ENCODE peak calls at places on chromosomes 12 and 14, in seven cellular contexts. One of them, this sample, is unnamed.

GRCh38 chr14:38078393-38078792 is 129.3 kb upstream of the SSTR1 start:
- DNase-seq in DND-41: peak
- DNase-seq in upper lobe of left lung: no peak
- DNase-seq in IMR-90: no peak
- DNase-seq in coronary artery: no peak
- DNase-seq in fibroblast of mammary gland: no peak
- DNase-seq in AG10803: no peak
- DNase-seq in this sample: no peak

GRCh38 chr12:7916936-7917335 is 19.1 kb downstream of the SLC2A3 start:
- DNase-seq in DND-41: no peak
- DNase-seq in upper lobe of left lung: no peak
- DNase-seq in IMR-90: no peak
- DNase-seq in coronary artery: no peak
- DNase-seq in fibroblast of mammary gland: no peak
- DNase-seq in AG10803: no peak
- DNase-seq in this sample: no peak

GRCh38 chr14:76546426-76547221 is 170.7 kb downstream of the ESRRB start:
- DNase-seq in DND-41: peak
- DNase-seq in upper lobe of left lung: no peak
- DNase-seq in IMR-90: no peak
- DNase-seq in coronary artery: no peak
- DNase-seq in fibroblast of mammary gland: peak
- DNase-seq in AG10803: no peak
- DNase-seq in this sample: peak

GRCh38 chr12:538731-539539 is 79.2 kb downstream of the B4GALNT3 start:
- DNase-seq in DND-41: peak
- DNase-seq in upper lobe of left lung: no peak
- DNase-seq in IMR-90: peak
- DNase-seq in coronary artery: no peak
- DNase-seq in fibroblast of mammary gland: peak
- DNase-seq in AG10803: peak
- DNase-seq in this sample: no peak

GRCh38 chr12:86729798-86730197 is 473.6 kb upstream of the MGAT4C start:
- DNase-seq in DND-41: no peak
- DNase-seq in upper lobe of left lung: no peak
- DNase-seq in IMR-90: no peak
- DNase-seq in coronary artery: no peak
- DNase-seq in fibroblast of mammary gland: no peak
- DNase-seq in AG10803: no peak
- DNase-seq in this sample: no peak

GRCh38 chr12:104473374-104473983 is 16.7 kb downstream of the CHST11 start:
- DNase-seq in DND-41: peak
- DNase-seq in upper lobe of left lung: no peak
- DNase-seq in IMR-90: no peak
- DNase-seq in coronary artery: no peak
- DNase-seq in fibroblast of mammary gland: no peak
- DNase-seq in AG10803: no peak
- DNase-seq in this sample: peak

GRCh38 chr14:75578786-75579781 is 664 bp downstream of the FLVCR2 start:
- DNase-seq in DND-41: no peak
- DNase-seq in upper lobe of left lung: peak
- DNase-seq in IMR-90: peak
- DNase-seq in coronary artery: peak
- DNase-seq in fibroblast of mammary gland: peak
- DNase-seq in AG10803: peak
- DNase-seq in this sample: no peak

GRCh38 chr12:56571131-56571530 is 49.5 kb downstream of the RBMS2 start:
- DNase-seq in DND-41: no peak
- DNase-seq in upper lobe of left lung: no peak
- DNase-seq in IMR-90: no peak
- DNase-seq in coronary artery: no peak
- DNase-seq in fibroblast of mammary gland: no peak
- DNase-seq in AG10803: no peak
- DNase-seq in this sample: no peak

GRCh38 chr14:81275305-81275950 is 54.7 kb upstream of the GTF2A1 start:
- DNase-seq in DND-41: no peak
- DNase-seq in upper lobe of left lung: no peak
- DNase-seq in IMR-90: no peak
- DNase-seq in coronary artery: no peak
- DNase-seq in fibroblast of mammary gland: no peak
- DNase-seq in AG10803: no peak
- DNase-seq in this sample: no peak

DNA sequence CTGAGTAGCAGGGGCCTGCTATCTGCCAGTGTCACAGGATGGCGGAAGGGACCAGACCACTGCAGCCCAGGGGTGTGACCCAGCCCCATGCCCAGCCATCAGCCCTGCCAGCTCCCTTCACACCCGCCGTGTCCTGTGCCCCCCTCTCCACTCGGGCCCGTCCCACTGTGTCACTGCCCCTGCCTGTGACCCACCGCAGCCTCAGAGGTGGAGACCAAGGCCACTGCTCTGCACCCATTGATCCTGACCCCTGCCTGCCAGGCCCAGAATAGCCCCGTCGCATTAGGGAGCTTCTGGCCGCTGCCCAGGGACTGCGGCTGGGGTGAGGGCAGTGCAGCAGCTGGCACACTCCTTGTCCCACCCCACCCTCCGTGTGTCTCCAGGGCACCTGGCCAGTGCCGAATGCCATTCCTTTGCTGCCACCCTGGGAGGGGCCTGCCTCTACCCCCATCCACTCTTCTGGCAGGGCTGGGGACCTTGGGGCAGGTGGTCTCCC is 2.1 kb upstream of the CRIP2 start:
- DNase-seq in DND-41: no peak
- DNase-seq in upper lobe of left lung: no peak
- DNase-seq in IMR-90: no peak
- DNase-seq in coronary artery: peak
- DNase-seq in fibroblast of mammary gland: no peak
- DNase-seq in AG10803: no peak
- DNase-seq in this sample: no peak
- TF ChIP-seq CTCF in DND-41: no peak
- TF ChIP-seq CTCF in upper lobe of left lung: no peak
- TF ChIP-seq CTCF in IMR-90: no peak
- TF ChIP-seq CTCF in coronary artery: no peak
- TF ChIP-seq CTCF in fibroblast of mammary gland: no peak
- TF ChIP-seq CTCF in AG10803: no peak
- TF ChIP-seq CTCF in this sample: no peak

GRCh38 chr14:67031920-67032774 is 157.1 kb upstream of the GARIN2 start:
- DNase-seq in DND-41: no peak
- DNase-seq in upper lobe of left lung: no peak
- DNase-seq in IMR-90: no peak
- DNase-seq in coronary artery: no peak
- DNase-seq in fibroblast of mammary gland: no peak
- DNase-seq in AG10803: no peak
- DNase-seq in this sample: no peak
- H3K4me3 ChIP-seq in DND-41: no peak
- H3K4me3 ChIP-seq in upper lobe of left lung: no peak
- H3K4me3 ChIP-seq in IMR-90: no peak
- H3K4me3 ChIP-seq in coronary artery: no peak
- H3K4me3 ChIP-seq in fibroblast of mammary gland: no peak
- H3K4me3 ChIP-seq in AG10803: no peak
- H3K4me3 ChIP-seq in this sample: no peak

GRCh38 chr12:3627336-3627735 is 125.6 kb downstream of the CRACR2A start:
- DNase-seq in DND-41: no peak
- DNase-seq in upper lobe of left lung: peak
- DNase-seq in IMR-90: no peak
- DNase-seq in coronary artery: no peak
- DNase-seq in fibroblast of mammary gland: no peak
- DNase-seq in AG10803: no peak
- DNase-seq in this sample: no peak

GRCh38 chr12:3630621-3631271 is 122.2 kb downstream of the CRACR2A start:
- DNase-seq in DND-41: no peak
- DNase-seq in upper lobe of left lung: no peak
- DNase-seq in IMR-90: no peak
- DNase-seq in coronary artery: no peak
- DNase-seq in fibroblast of mammary gland: no peak
- DNase-seq in AG10803: no peak
- DNase-seq in this sample: no peak

GRCh38 chr12:3629082-3629830 is 123.7 kb downstream of the CRACR2A start:
- DNase-seq in DND-41: no peak
- DNase-seq in upper lobe of left lung: peak
- DNase-seq in IMR-90: no peak
- DNase-seq in coronary artery: no peak
- DNase-seq in fibroblast of mammary gland: no peak
- DNase-seq in AG10803: no peak
- DNase-seq in this sample: no peak

GRCh38 chr12:3630111-3630510 is 122.8 kb downstream of the CRACR2A start:
- DNase-seq in DND-41: no peak
- DNase-seq in upper lobe of left lung: no peak
- DNase-seq in IMR-90: no peak
- DNase-seq in coronary artery: no peak
- DNase-seq in fibroblast of mammary gland: no peak
- DNase-seq in AG10803: no peak
- DNase-seq in this sample: no peak

GRCh38 chr12:3628629-3629028 is 124.3 kb downstream of the CRACR2A start:
- DNase-seq in DND-41: no peak
- DNase-seq in upper lobe of left lung: no peak
- DNase-seq in IMR-90: no peak
- DNase-seq in coronary artery: no peak
- DNase-seq in fibroblast of mammary gland: no peak
- DNase-seq in AG10803: no peak
- DNase-seq in this sample: no peak
- TF ChIP-seq CTCF in DND-41: no peak
- TF ChIP-seq CTCF in upper lobe of left lung: no peak
- TF ChIP-seq CTCF in IMR-90: no peak
- TF ChIP-seq CTCF in coronary artery: no peak
- TF ChIP-seq CTCF in fibroblast of mammary gland: no peak
- TF ChIP-seq CTCF in AG10803: no peak
- TF ChIP-seq CTCF in this sample: no peak

DNA sequence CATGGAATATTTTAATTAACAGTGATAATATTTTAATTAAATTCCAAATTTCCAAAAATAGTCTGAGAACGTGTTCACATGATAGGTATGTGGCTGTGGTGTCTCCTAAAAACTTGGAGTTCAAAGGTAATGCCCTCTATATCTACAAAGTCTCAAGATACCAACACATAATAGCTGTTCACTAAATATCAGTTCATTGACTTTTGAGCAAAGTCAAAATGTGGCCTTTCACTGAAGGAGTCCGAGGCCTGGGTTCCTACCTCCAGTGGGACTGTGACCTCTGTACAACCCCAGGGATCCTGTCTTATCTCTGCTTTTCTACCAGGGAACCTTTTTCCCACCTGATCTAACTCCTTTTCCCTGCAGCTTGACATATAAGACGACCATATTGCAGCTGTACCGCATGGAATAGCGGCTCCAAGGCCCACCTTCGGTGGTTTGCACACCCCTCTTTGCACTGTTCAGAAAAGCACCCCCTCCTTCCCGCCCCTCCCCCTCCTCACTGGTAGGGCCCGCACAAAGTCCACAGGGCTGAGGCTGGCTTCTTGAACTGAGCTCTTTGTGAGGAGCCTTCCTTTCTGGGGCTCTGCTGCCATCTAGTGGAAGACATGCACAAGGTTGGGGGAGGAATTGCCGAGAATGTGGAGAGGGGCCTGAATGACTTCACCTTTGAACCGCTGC is 3.1 kb downstream of the CCND2 start:
- DNase-seq in DND-41: peak
- DNase-seq in upper lobe of left lung: no peak
- DNase-seq in IMR-90: peak
- DNase-seq in coronary artery: peak
- DNase-seq in fibroblast of mammary gland: peak
- DNase-seq in AG10803: peak
- DNase-seq in this sample: peak
- H3K4me3 ChIP-seq in DND-41: no peak
- H3K4me3 ChIP-seq in upper lobe of left lung: no peak
- H3K4me3 ChIP-seq in IMR-90: no peak
- H3K4me3 ChIP-seq in coronary artery: peak
- H3K4me3 ChIP-seq in fibroblast of mammary gland: no peak
- H3K4me3 ChIP-seq in AG10803: no peak
- H3K4me3 ChIP-seq in this sample: peak

GRCh38 chr14:95774265-95775160 is 60.6 kb upstream of the TCL1A start:
- DNase-seq in DND-41: peak
- DNase-seq in upper lobe of left lung: no peak
- DNase-seq in IMR-90: peak
- DNase-seq in coronary artery: no peak
- DNase-seq in fibroblast of mammary gland: peak
- DNase-seq in AG10803: peak
- DNase-seq in this sample: peak
- TF ChIP-seq CTCF in DND-41: peak
- TF ChIP-seq CTCF in upper lobe of left lung: peak
- TF ChIP-seq CTCF in IMR-90: peak
- TF ChIP-seq CTCF in coronary artery: peak
- TF ChIP-seq CTCF in fibroblast of mammary gland: peak
- TF ChIP-seq CTCF in AG10803: peak
- TF ChIP-seq CTCF in this sample: peak

DNA sequence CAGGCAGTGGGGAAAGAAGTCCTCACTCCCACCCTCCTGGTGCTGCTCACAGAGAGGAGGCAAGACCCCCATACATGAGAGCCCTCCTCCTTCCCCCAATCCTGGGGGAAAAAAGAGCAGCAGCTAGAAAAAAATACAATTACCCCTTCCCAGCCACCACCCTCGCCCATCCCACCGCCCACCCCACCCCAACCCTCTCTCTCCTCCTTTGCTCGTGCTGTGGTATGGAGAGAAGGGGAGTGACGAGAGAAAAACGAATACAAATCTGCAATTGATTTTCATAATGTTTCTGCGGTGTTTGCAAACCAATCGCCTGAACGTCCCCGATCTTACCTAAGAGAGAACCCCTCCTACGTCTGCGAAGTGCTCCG is 219 bp upstream of the HOXC11 start:
- DNase-seq in DND-41: no peak
- DNase-seq in upper lobe of left lung: no peak
- DNase-seq in IMR-90: no peak
- DNase-seq in coronary artery: no peak
- DNase-seq in fibroblast of mammary gland: no peak
- DNase-seq in AG10803: no peak
- DNase-seq in this sample: no peak
- H3K4me3 ChIP-seq in DND-41: no peak
- H3K4me3 ChIP-seq in upper lobe of left lung: no peak
- H3K4me3 ChIP-seq in IMR-90: no peak
- H3K4me3 ChIP-seq in coronary artery: no peak
- H3K4me3 ChIP-seq in fibroblast of mammary gland: peak
- H3K4me3 ChIP-seq in AG10803: peak
- H3K4me3 ChIP-seq in this sample: no peak

GRCh38 chr14:23381871-23382270 is 5.0 kb downstream of the CMTM5 start:
- DNase-seq in DND-41: no peak
- DNase-seq in upper lobe of left lung: no peak
- DNase-seq in IMR-90: no peak
- DNase-seq in coronary artery: no peak
- DNase-seq in fibroblast of mammary gland: no peak
- DNase-seq in AG10803: no peak
- DNase-seq in this sample: no peak
- TF ChIP-seq CTCF in DND-41: no peak
- TF ChIP-seq CTCF in upper lobe of left lung: no peak
- TF ChIP-seq CTCF in IMR-90: no peak
- TF ChIP-seq CTCF in coronary artery: no peak
- TF ChIP-seq CTCF in fibroblast of mammary gland: no peak
- TF ChIP-seq CTCF in AG10803: no peak
- TF ChIP-seq CTCF in this sample: no peak

GRCh38 chr14:49886523-49886922 is 6.4 kb upstream of the ARF6 start:
- DNase-seq in DND-41: no peak
- DNase-seq in upper lobe of left lung: no peak
- DNase-seq in IMR-90: no peak
- DNase-seq in coronary artery: no peak
- DNase-seq in fibroblast of mammary gland: no peak
- DNase-seq in AG10803: no peak
- DNase-seq in this sample: peak
- H3K4me3 ChIP-seq in DND-41: no peak
- H3K4me3 ChIP-seq in upper lobe of left lung: no peak
- H3K4me3 ChIP-seq in IMR-90: no peak
- H3K4me3 ChIP-seq in coronary artery: no peak
- H3K4me3 ChIP-seq in fibroblast of mammary gland: no peak
- H3K4me3 ChIP-seq in AG10803: no peak
- H3K4me3 ChIP-seq in this sample: no peak

This sample was measured in GM12865.